ENCODE peak calls at places on chromosomes 5 and 9, in ten cellular contexts. M, S, Z, W, X, Y, H, B, Q and K are unnamed samples.

GRCh38 chr5:1760656-1761452 is 38.8 kb downstream of the MRPL36 start:
- DNase-seq in H (no peak), Z (no peak), Q (no peak), W (no peak), Y (no peak), B (peak; percentile 34), X (no peak), S (peak; percentile 19), M (no peak), K (no peak)

GRCh38 chr9:75389096-75389495 is 300.8 kb downstream of the OSTF1 start:
- DNase-seq in M (no peak), W (no peak), H (no peak), Q (no peak), S (no peak), Y (no peak), Z (no peak), B (no peak), X (no peak), K (no peak)

GRCh38 chr5:160621503-160621902 is 199.8 kb downstream of the PTTG1 start:
- DNase-seq in Z (no peak), M (no peak), B (no peak), Y (no peak), S (no peak), Q (no peak), X (no peak), W (no peak), H (no peak), K (no peak)

GRCh38 chr5:103098993-103099392 is 20.9 kb downstream of the GIN1 start:
- DNase-seq in Z (no peak), Q (no peak), S (no peak), Y (no peak), W (no peak), B (no peak), M (no peak), H (no peak), X (no peak), K (no peak)

GRCh38 chr9:126375386-126375785 is 48.8 kb downstream of the MVB12B start:
- DNase-seq in Q (no peak), W (no peak), Z (no peak), B (no peak), M (no peak), H (no peak), X (peak; percentile 35), Y (no peak), S (no peak), K (no peak)

GRCh38 chr5:22238047-22238446 is 615.1 kb downstream of the CDH12 start:
- DNase-seq in M (no peak), Y (no peak), X (no peak), S (no peak), H (no peak), B (no peak), Z (no peak), Q (no peak), W (no peak), K (no peak)

GRCh38 chr5:42131081-42131480 is 206.0 kb downstream of the FBXO4 start:
- DNase-seq in S (no peak), Q (no peak), H (no peak), Z (no peak), X (peak; percentile 11), M (no peak), Y (no peak), B (no peak), W (no peak), K (no peak)

GRCh38 chr5:168291281-168291960 is at the start of gene WWC1:
- DNase-seq in B (peak; percentile 93), Q (no peak), H (no peak), X (peak; percentile 92), Z (peak; percentile 14), M (peak; percentile 83), S (peak; percentile 92), Y (peak; percentile 84), W (peak; percentile 84), K (peak; percentile 19)

GRCh38 chr9:37415011-37415719 is 7.3 kb upstream of the GRHPR start:
- DNase-seq in Z (peak; percentile 56), M (peak; percentile 75), W (peak; percentile 34), B (peak; percentile 88), S (peak; percentile 79), X (peak; percentile 89), Y (peak; percentile 87), Q (peak; percentile 68), H (peak; percentile 43), K (peak; percentile 55)

GRCh38 chr5:138656916-138657315 is 81.7 kb upstream of the HSPA9 start:
- DNase-seq in M (no peak), Y (no peak), Z (no peak), Q (no peak), W (no peak), X (no peak), H (no peak), B (no peak), S (no peak), K (no peak)

GRCh38 chr5:128596071-128596470 is 58.0 kb upstream of the FBN2 start:
- DNase-seq in Q (no peak), H (no peak), W (no peak), Z (no peak), M (peak; percentile 10), Y (no peak), B (no peak), S (no peak), X (no peak), K (no peak)

GRCh38 chr9:73845954-73846690 is 651.0 kb upstream of the RORB start:
- DNase-seq in H (no peak), Z (no peak), M (no peak), Y (no peak), X (peak; percentile 21), W (no peak), S (no peak), B (no peak), Q (no peak), K (no peak)

GRCh38 chr5:139488269-139488668 is 5.7 kb upstream of the STING1 start:
- DNase-seq in H (no peak), Q (no peak), M (no peak), X (no peak), B (peak; percentile 58), Y (no peak), Z (peak; percentile 40), S (no peak), W (no peak), K (no peak)

GRCh38 chr5:125011982-125012381 is 265.5 kb upstream of the ZNF608 start:
- DNase-seq in Z (no peak), S (no peak), B (no peak), Q (no peak), M (peak; percentile 12), H (no peak), Y (no peak), W (no peak), X (no peak), K (no peak)

GRCh38 chr5:37552770-37553719 is 173.9 kb downstream of the WDR70 start:
- DNase-seq in B (no peak), Z (no peak), Q (no peak), W (no peak), M (peak; percentile 3), S (no peak), H (peak; percentile 4), Y (no peak), X (no peak), K (no peak)

GRCh38 chr5:55694152-55694830 is 17.8 kb downstream of the SLC38A9 start:
- DNase-seq in X (peak; percentile 42), H (no peak), M (peak; percentile 19), Y (peak; percentile 77), S (no peak), W (no peak), B (no peak), Q (no peak), Z (no peak), K (no peak)

GRCh38 chr9:134391319-134392231 is 65.3 kb downstream of the RXRA start:
- DNase-seq in Q (no peak), Y (no peak), W (no peak), M (no peak), B (peak; percentile 84), H (no peak), X (no peak), S (no peak), Z (no peak), K (peak; percentile 52)

GRCh38 chr5:134738963-134739661 is 764 bp downstream of the CAMLG start:
- DNase-seq in H (no peak), X (peak; percentile 48), Z (no peak), M (peak; percentile 35), W (peak; percentile 28), B (peak; percentile 56), S (no peak), Q (no peak), Y (peak; percentile 70), K (no peak)
- TF ChIP-seq CTCF in H (no peak), X (no peak), Z (no peak), M (peak; percentile 29), W (no peak), B (peak; percentile 13), S (no peak), Q (no peak), Y (peak; percentile 34), K (no peak)

GRCh38 chr9:19358691-19359090 is 21.3 kb downstream of the RPS6 start:
- DNase-seq in W (no peak), Z (no peak), B (no peak), Q (no peak), S (no peak), Y (no peak), H (no peak), M (no peak), X (no peak), K (no peak)
- TF ChIP-seq CTCF in W (no peak), Z (no peak), B (no peak), Q (no peak), S (no peak), Y (no peak), H (no peak), M (no peak), X (no peak), K (no peak)

GRCh38 chr5:108769352-108769751 is 21.7 kb downstream of the FER start:
- DNase-seq in S (no peak), M (no peak), Y (no peak), X (no peak), H (no peak), Z (no peak), Q (no peak), B (no peak), W (no peak), K (no peak)

GRCh38 chr5:108773330-108773729 is 25.6 kb downstream of the FER start:
- DNase-seq in Q (no peak), H (no peak), X (no peak), Y (no peak), S (no peak), Z (no peak), M (no peak), B (no peak), W (no peak), K (no peak)
- TF ChIP-seq CTCF in Q (no peak), H (no peak), X (no peak), Y (no peak), S (no peak), Z (no peak), M (no peak), B (no peak), W (no peak), K (no peak)

DNA sequence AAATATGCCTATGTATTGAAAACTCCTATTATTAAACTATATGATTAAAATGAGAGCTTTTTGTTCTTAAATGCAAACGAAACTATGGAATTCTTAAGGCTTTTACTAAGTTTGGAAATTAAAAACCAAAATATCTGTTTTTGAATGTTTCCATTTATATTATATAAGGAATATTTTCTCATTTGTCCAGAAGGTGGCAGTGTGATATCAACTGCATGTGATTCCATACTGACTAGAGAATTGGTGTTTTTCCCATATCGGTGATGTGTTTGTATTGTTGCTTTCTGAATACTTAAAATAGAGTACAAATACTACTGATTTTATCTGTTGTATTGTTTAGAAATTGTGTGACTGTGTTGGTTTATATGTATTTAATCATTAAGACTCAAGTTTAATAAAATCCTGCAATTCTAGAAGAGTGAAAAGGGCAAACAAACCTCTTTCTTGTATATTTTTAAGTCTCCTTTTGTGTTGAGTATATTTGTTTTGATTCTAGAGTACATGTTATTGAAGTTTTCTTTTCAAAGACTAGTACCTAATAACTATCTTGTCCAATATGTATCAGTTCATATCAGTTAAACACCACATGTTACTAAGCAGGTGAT is 320.8 kb downstream of the CCDC171 start:
- DNase-seq in Z (no peak), M (peak; percentile 53), B (no peak), S (no peak), Y (peak; percentile 58), W (no peak), X (peak; percentile 63), Q (no peak), H (no peak), K (no peak)
- TF ChIP-seq CTCF in Z (peak; percentile 68), M (peak; percentile 47), B (peak; percentile 66), S (peak; percentile 37), Y (peak; percentile 85), W (peak; percentile 19), X (peak; percentile 87), Q (peak; percentile 78), H (peak; percentile 51), K (peak; percentile 78)